ENCODE peak calls at places on chromosomes 11 and 22, in four cellular contexts. T is mesendoderm, N is esophagus muscularis mucosa, K is lower lobe of right lung. D is an unnamed sample.

GRCh38 chr11:789951-790350 is at the start of gene CEND1:
- DNase-seq in T (no peak), N (no peak), K (no peak), D (no peak)

GRCh38 chr11:74730601-74731260 is 495 bp downstream of the CHRDL2 start:
- DNase-seq in K (no peak), T (peak), N (no peak), D (no peak)

GRCh38 chr11:63567044-63567840 is 4.1 kb upstream of the PLAAT2 start:
- DNase-seq in K (no peak), T (peak), N (peak), D (peak)

GRCh38 chr22:30564766-30565118 is 9.7 kb downstream of the GAL3ST1 start:
- DNase-seq in T (no peak), K (no peak), N (no peak), D (no peak)

GRCh38 chr22:36528336-36528735 is 630 bp downstream of the EIF3D start:
- DNase-seq in N (no peak), K (no peak), T (no peak), D (no peak)

GRCh38 chr11:72306186-72306585 is 62.2 kb upstream of the PHOX2A start:
- DNase-seq in T (no peak), K (no peak), N (no peak), D (no peak)

GRCh38 chr11:83070044-83070877 is 1.4 kb downstream of the RAB30 start:
- DNase-seq in T (peak), K (no peak), N (no peak), D (no peak)

GRCh38 chr11:124900464-124900863 is 2.8 kb upstream of the ROBO4 start:
- DNase-seq in N (no peak), K (no peak), T (peak), D (no peak)

GRCh38 chr22:46079861-46080821 is 70.2 kb upstream of the PPARA start:
- DNase-seq in N (no peak), K (peak), T (no peak), D (no peak)

GRCh38 chr11:111745719-111746504 is 20.3 kb downstream of the PPP2R1B start:
- DNase-seq in T (no peak), K (no peak), N (peak), D (no peak)

GRCh38 chr22:26072611-26073010 is 96.7 kb upstream of the SEZ6L start:
- DNase-seq in T (no peak), N (no peak), K (no peak), D (no peak)

GRCh38 chr11:78995166-78995565 is 420.5 kb upstream of the NARS2 start:
- DNase-seq in T (no peak), N (no peak), K (no peak), D (no peak)

GRCh38 chr11:8597182-8597581 is 3.2 kb upstream of the STK33 start:
- DNase-seq in T (no peak), K (no peak), N (no peak), D (no peak)

GRCh38 chr11:76601712-76602111 is 68.8 kb downstream of the LRRC32 start:
- DNase-seq in N (peak), K (no peak), T (no peak), D (no peak)
- H3K4me3 ChIP-seq in N (no peak), K (no peak), T (no peak), D (no peak)

DNA sequence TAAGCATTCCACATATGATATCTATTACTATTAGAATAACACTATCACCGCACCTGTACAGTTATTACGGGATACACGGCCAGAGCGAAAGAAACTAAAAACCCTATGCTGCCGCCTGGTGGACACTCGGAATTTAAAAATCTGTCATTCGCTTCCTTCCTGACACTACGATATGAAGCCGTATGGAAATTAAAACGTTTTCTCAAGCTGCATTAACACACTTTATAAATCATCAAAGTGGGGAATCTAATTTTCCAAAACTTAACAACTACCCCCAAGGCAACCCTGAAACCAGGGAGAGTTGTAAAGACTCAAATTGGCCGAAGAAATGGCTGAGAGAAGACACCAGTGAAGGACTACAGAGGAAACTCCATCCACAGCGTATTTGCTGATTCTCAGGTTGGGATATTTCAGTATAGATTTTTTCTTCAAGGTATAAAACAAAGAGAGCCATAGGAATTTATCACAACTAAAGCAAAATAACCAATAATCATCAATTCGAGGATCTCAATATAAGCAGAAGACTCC is 1.4 kb downstream of the CCDC73 start:
- DNase-seq in N (no peak), T (peak), K (no peak), D (peak)
- H3K4me3 ChIP-seq in N (peak), T (no peak), K (peak), D (no peak)

GRCh38 chr22:24426436-24426835 is 963 bp upstream of the ADORA2A start:
- DNase-seq in K (no peak), T (no peak), N (no peak), D (no peak)
- H3K4me3 ChIP-seq in K (peak), T (no peak), N (no peak), D (peak)

DNA sequence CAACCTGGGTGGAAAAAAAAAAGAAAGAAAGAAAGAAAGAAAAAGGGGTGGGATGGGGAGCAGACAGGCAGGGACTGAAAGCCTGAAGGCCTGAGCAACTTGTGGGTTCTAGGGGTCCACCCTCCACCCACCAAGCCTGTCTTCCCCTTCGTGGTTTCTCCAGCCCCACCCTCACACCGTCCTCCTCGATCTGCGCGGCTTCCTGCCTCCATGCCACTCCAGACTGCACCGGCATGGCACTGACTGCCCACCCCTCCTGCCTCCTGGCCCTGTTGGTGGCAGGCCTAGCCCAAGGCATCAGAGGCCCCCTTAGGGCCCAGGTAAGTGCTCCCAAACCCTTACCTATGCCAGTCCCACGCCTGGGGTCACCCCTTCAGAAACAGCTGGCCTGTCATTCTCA is at the start of gene CTSW:
- DNase-seq in N (no peak), T (no peak), K (peak), D (no peak)
- H3K4me3 ChIP-seq in N (no peak), T (no peak), K (peak), D (no peak)

GRCh38 chr11:134033696-134034491 is 35.0 kb upstream of the JAM3 start:
- DNase-seq in K (peak), T (peak), N (peak), D (no peak)
- H3K4me3 ChIP-seq in K (no peak), T (no peak), N (peak), D (no peak)

GRCh38 chr11:129997513-129997912 is 5.1 kb downstream of the PRDM10 start:
- DNase-seq in T (no peak), N (no peak), K (no peak), D (no peak)

GRCh38 chr11:129998905-129999304 is 3.7 kb downstream of the PRDM10 start:
- DNase-seq in N (no peak), T (no peak), K (no peak), D (no peak)

GRCh38 chr11:130000552-130001176 is 2.0 kb downstream of the PRDM10 start:
- DNase-seq in T (no peak), N (no peak), K (no peak), D (no peak)

GRCh38 chr11:129998107-129998506 is 4.5 kb downstream of the PRDM10 start:
- DNase-seq in T (no peak), N (no peak), K (no peak), D (no peak)

GRCh38 chr11:129999407-129999806 is 3.2 kb downstream of the PRDM10 start:
- DNase-seq in N (no peak), K (no peak), T (no peak), D (no peak)
- H3K4me3 ChIP-seq in N (no peak), K (no peak), T (no peak), D (no peak)

GRCh38 chr22:27123880-27124279 is 466.5 kb downstream of the MIAT start:
- DNase-seq in K (no peak), N (no peak), T (no peak), D (no peak)

GRCh38 chr22:27122561-27122960 is 465.2 kb downstream of the MIAT start:
- DNase-seq in N (no peak), K (no peak), T (no peak), D (no peak)

GRCh38 chr22:27128461-27129080 is 471.2 kb downstream of the MIAT start:
- DNase-seq in T (no peak), K (no peak), N (no peak), D (no peak)

GRCh38 chr22:27125539-27125938 is 468.2 kb downstream of the MIAT start:
- DNase-seq in N (no peak), K (no peak), T (no peak), D (no peak)

GRCh38 chr22:27124336-27125023 is 467.1 kb downstream of the MIAT start:
- DNase-seq in N (no peak), T (no peak), K (no peak), D (no peak)
- H3K4me3 ChIP-seq in N (peak), T (no peak), K (no peak), D (no peak)

GRCh38 chr11:120819003-120819402 is 204.9 kb upstream of the TBCEL start:
- DNase-seq in T (no peak), N (no peak), K (no peak), D (no peak)
- H3K4me3 ChIP-seq in T (no peak), N (no peak), K (no peak), D (no peak)

GRCh38 chr22:37563153-37564081 is 3.1 kb downstream of the CDC42EP1 start:
- DNase-seq in T (peak), K (peak), N (peak), D (no peak)
- H3K4me3 ChIP-seq in T (no peak), K (peak), N (no peak), D (no peak)